ENCODE peak calls at places on chromosomes 12 and 14, in six cellular contexts. One of them, this sample, is unnamed.

GRCh38 chr12:72077111-72077820 is 138.6 kb downstream of the TPH2 start:
- DNase-seq in HepG2: no peak
- DNase-seq in WTC11: no peak
- DNase-seq in A549: no peak
- DNase-seq in HCT116: no peak
- DNase-seq in endothelial cell of umbilical vein: no peak
- DNase-seq in this sample: no peak

GRCh38 chr12:69161835-69162234 is 77.5 kb upstream of the CPSF6 start:
- DNase-seq in HepG2: no peak
- DNase-seq in WTC11: no peak
- DNase-seq in A549: no peak
- DNase-seq in HCT116: no peak
- DNase-seq in endothelial cell of umbilical vein: no peak
- DNase-seq in this sample: no peak

GRCh38 chr12:153080-153746 is 60.7 kb downstream of the SLC6A12 start:
- DNase-seq in HepG2: peak
- DNase-seq in WTC11: peak
- DNase-seq in A549: peak
- DNase-seq in HCT116: peak
- DNase-seq in endothelial cell of umbilical vein: peak
- DNase-seq in this sample: peak

GRCh38 chr12:3113671-3114070 is 36.5 kb downstream of the TSPAN9 start:
- DNase-seq in HepG2: no peak
- DNase-seq in WTC11: no peak
- DNase-seq in A549: no peak
- DNase-seq in HCT116: no peak
- DNase-seq in endothelial cell of umbilical vein: no peak
- DNase-seq in this sample: no peak

GRCh38 chr12:65881965-65882413 is 57.7 kb downstream of the HMGA2 start:
- DNase-seq in HepG2: no peak
- DNase-seq in WTC11: peak
- DNase-seq in A549: no peak
- DNase-seq in HCT116: no peak
- DNase-seq in endothelial cell of umbilical vein: peak
- DNase-seq in this sample: peak

GRCh38 chr12:94872671-94873367 is 130.7 kb downstream of the NDUFA12 start:
- DNase-seq in HepG2: no peak
- DNase-seq in WTC11: peak
- DNase-seq in A549: no peak
- DNase-seq in HCT116: no peak
- DNase-seq in endothelial cell of umbilical vein: no peak
- DNase-seq in this sample: peak

GRCh38 chr12:53052419-53053222 is 2.8 kb downstream of the TNS2 start:
- DNase-seq in HepG2: no peak
- DNase-seq in WTC11: no peak
- DNase-seq in A549: peak
- DNase-seq in HCT116: no peak
- DNase-seq in endothelial cell of umbilical vein: peak
- DNase-seq in this sample: no peak

GRCh38 chr14:50064993-50065392 is 51.4 kb downstream of the VCPKMT start:
- DNase-seq in HepG2: no peak
- DNase-seq in WTC11: no peak
- DNase-seq in A549: no peak
- DNase-seq in HCT116: no peak
- DNase-seq in endothelial cell of umbilical vein: no peak
- DNase-seq in this sample: peak

GRCh38 chr14:23513466-23514008 is 38.0 kb downstream of the ZFHX2 start:
- DNase-seq in HepG2: no peak
- DNase-seq in WTC11: no peak
- DNase-seq in A549: no peak
- DNase-seq in HCT116: no peak
- DNase-seq in endothelial cell of umbilical vein: no peak
- DNase-seq in this sample: no peak

GRCh38 chr12:23063206-23063605 is 438.2 kb downstream of the ETNK1 start:
- DNase-seq in HepG2: no peak
- DNase-seq in WTC11: no peak
- DNase-seq in A549: no peak
- DNase-seq in HCT116: no peak
- DNase-seq in endothelial cell of umbilical vein: no peak
- DNase-seq in this sample: no peak

GRCh38 chr14:99192823-99193222 is 79.2 kb downstream of the BCL11B start:
- DNase-seq in HepG2: no peak
- DNase-seq in WTC11: no peak
- DNase-seq in A549: no peak
- DNase-seq in HCT116: no peak
- DNase-seq in endothelial cell of umbilical vein: no peak
- DNase-seq in this sample: no peak

GRCh38 chr12:112928978-112929377 is 9.3 kb upstream of the OAS3 start:
- DNase-seq in HepG2: no peak
- DNase-seq in WTC11: no peak
- DNase-seq in A549: no peak
- DNase-seq in HCT116: no peak
- DNase-seq in endothelial cell of umbilical vein: no peak
- DNase-seq in this sample: no peak

GRCh38 chr12:6961278-6961694 is 9.2 kb downstream of the PHB2 start:
- DNase-seq in HepG2: no peak
- DNase-seq in WTC11: no peak
- DNase-seq in A549: no peak
- DNase-seq in HCT116: no peak
- DNase-seq in endothelial cell of umbilical vein: no peak
- DNase-seq in this sample: peak

GRCh38 chr14:24042733-24043132 is 9.1 kb upstream of the CARMIL3 start:
- DNase-seq in HepG2: no peak
- DNase-seq in WTC11: no peak
- DNase-seq in A549: no peak
- DNase-seq in HCT116: no peak
- DNase-seq in endothelial cell of umbilical vein: no peak
- DNase-seq in this sample: no peak

GRCh38 chr14:37246427-37246829 is 48.7 kb downstream of the MIPOL1 start:
- DNase-seq in HepG2: peak
- DNase-seq in WTC11: no peak
- DNase-seq in A549: peak
- DNase-seq in HCT116: peak
- DNase-seq in endothelial cell of umbilical vein: peak
- DNase-seq in this sample: peak

DNA sequence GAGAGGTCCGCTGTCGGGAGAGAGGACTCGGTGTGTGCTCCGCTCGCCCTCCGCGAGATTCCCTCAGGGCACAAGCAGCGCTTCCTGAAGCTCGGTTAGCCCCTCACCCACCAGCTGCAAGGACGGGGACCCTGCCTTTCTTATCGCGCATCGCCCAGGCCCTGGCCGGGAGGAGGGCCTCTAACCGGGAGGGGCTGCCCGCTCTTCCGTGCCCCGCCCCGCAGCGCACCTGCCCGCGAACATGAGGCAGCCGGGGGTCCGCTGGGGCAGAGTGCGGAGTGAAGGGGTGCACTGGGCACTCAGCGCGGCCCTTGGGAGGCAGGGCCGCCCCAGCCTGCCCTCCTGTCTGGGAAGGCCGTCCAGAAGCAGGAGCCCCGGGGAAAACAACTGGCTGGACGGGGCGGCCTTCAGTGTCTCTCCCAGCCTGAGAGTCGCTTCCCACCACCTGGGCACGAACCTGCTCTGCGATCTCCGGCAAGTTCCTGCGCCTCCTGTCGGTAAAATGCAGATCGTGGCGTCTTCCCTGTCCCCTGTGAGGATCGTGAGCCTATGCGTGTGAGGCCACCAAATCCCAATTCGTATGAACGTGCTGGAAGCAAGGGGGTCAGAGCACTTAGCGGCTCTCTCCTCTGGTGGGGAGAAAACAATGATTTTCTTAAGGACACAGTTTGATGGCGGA is 28.0 kb upstream of the ADIPOR2 start:
- DNase-seq in HepG2: no peak
- DNase-seq in WTC11: peak
- DNase-seq in A549: peak
- DNase-seq in HCT116: peak
- DNase-seq in endothelial cell of umbilical vein: no peak
- DNase-seq in this sample: no peak
- TF ChIP-seq MAX in HepG2: no peak
- TF ChIP-seq MAX in WTC11: peak
- TF ChIP-seq MAX in A549: peak
- TF ChIP-seq MAX in HCT116: peak
- TF ChIP-seq MAX in endothelial cell of umbilical vein: no peak
- TF ChIP-seq MAX in this sample: no peak

DNA sequence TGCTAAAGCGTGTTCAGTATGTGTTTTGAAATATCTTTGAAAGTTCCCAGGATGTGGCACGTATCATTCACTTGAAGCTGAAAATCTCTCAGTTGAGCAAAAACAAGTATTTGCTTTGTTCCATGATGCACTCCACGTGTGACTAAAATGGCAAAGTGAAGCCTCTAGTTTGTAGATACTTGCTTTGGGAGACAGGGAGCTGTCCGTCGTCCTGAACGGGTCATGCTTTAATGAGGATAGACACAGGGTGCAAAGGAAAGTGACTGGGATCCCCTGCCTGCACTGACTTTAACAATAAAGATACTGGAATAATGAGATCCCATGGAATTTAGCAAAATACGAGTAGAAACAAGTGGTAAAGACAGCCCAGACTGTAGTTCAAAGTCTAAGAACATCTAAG is 991.4 kb downstream of the NRXN3 start:
- DNase-seq in HepG2: no peak
- DNase-seq in WTC11: peak
- DNase-seq in A549: peak
- DNase-seq in HCT116: no peak
- DNase-seq in endothelial cell of umbilical vein: peak
- DNase-seq in this sample: peak
- TF ChIP-seq MAX in HepG2: no peak
- TF ChIP-seq MAX in WTC11: no peak
- TF ChIP-seq MAX in A549: no peak
- TF ChIP-seq MAX in HCT116: no peak
- TF ChIP-seq MAX in endothelial cell of umbilical vein: no peak
- TF ChIP-seq MAX in this sample: peak

DNA sequence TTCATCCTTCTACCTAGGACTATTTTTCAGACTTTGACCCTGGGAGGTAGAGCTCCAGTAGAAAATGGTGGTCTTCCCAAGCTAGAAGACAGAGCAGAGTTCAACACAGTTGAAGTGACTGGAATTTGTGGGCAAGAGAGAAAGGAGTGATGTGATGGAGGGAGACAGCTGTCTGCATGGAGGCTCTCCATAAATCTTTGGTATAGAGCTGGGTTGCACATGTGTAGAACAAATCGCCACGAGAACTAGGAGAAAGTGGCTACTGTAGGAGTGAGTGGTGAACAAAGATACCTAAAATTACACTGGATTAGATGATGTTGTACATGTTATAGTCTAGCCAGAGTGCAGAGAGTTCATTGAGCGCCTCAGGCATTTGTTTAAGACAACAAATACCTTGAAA is 14.5 kb downstream of the GPR135 start:
- DNase-seq in HepG2: no peak
- DNase-seq in WTC11: no peak
- DNase-seq in A549: no peak
- DNase-seq in HCT116: no peak
- DNase-seq in endothelial cell of umbilical vein: no peak
- DNase-seq in this sample: no peak
- TF ChIP-seq MAX in HepG2: no peak
- TF ChIP-seq MAX in WTC11: no peak
- TF ChIP-seq MAX in A549: no peak
- TF ChIP-seq MAX in HCT116: no peak
- TF ChIP-seq MAX in endothelial cell of umbilical vein: no peak
- TF ChIP-seq MAX in this sample: no peak

GRCh38 chr12:120078868-120079267 is 37.7 kb downstream of the RAB35 start:
- DNase-seq in HepG2: no peak
- DNase-seq in WTC11: no peak
- DNase-seq in A549: no peak
- DNase-seq in HCT116: no peak
- DNase-seq in endothelial cell of umbilical vein: no peak
- DNase-seq in this sample: no peak
- TF ChIP-seq MAX in HepG2: no peak
- TF ChIP-seq MAX in WTC11: no peak
- TF ChIP-seq MAX in A549: peak
- TF ChIP-seq MAX in HCT116: no peak
- TF ChIP-seq MAX in endothelial cell of umbilical vein: no peak
- TF ChIP-seq MAX in this sample: no peak

GRCh38 chr12:104106965-104107364 is 31.0 kb downstream of the NFYB start:
- DNase-seq in HepG2: no peak
- DNase-seq in WTC11: no peak
- DNase-seq in A549: no peak
- DNase-seq in HCT116: no peak
- DNase-seq in endothelial cell of umbilical vein: no peak
- DNase-seq in this sample: peak

GRCh38 chr12:104109446-104110271 is 28.4 kb downstream of the NFYB start:
- DNase-seq in HepG2: no peak
- DNase-seq in WTC11: no peak
- DNase-seq in A549: no peak
- DNase-seq in HCT116: no peak
- DNase-seq in endothelial cell of umbilical vein: no peak
- DNase-seq in this sample: no peak

GRCh38 chr12:104105461-104105860 is 32.5 kb downstream of the NFYB start:
- DNase-seq in HepG2: no peak
- DNase-seq in WTC11: no peak
- DNase-seq in A549: no peak
- DNase-seq in HCT116: no peak
- DNase-seq in endothelial cell of umbilical vein: no peak
- DNase-seq in this sample: no peak

GRCh38 chr12:104108755-104109445 is 29.1 kb downstream of the NFYB start:
- DNase-seq in HepG2: peak
- DNase-seq in WTC11: peak
- DNase-seq in A549: peak
- DNase-seq in HCT116: peak
- DNase-seq in endothelial cell of umbilical vein: peak
- DNase-seq in this sample: peak
- TF ChIP-seq MAX in HepG2: no peak
- TF ChIP-seq MAX in WTC11: no peak
- TF ChIP-seq MAX in A549: peak
- TF ChIP-seq MAX in HCT116: no peak
- TF ChIP-seq MAX in endothelial cell of umbilical vein: no peak
- TF ChIP-seq MAX in this sample: peak

GRCh38 chr14:92613008-92613658 is 99.6 kb downstream of the RIN3 start:
- DNase-seq in HepG2: peak
- DNase-seq in WTC11: peak
- DNase-seq in A549: peak
- DNase-seq in HCT116: no peak
- DNase-seq in endothelial cell of umbilical vein: no peak
- DNase-seq in this sample: peak
- TF ChIP-seq MAX in HepG2: no peak
- TF ChIP-seq MAX in WTC11: no peak
- TF ChIP-seq MAX in A549: no peak
- TF ChIP-seq MAX in HCT116: no peak
- TF ChIP-seq MAX in endothelial cell of umbilical vein: no peak
- TF ChIP-seq MAX in this sample: no peak